ENCODE peak calls at places on chromosome 7, in ten cellular contexts. One of them, this sample, is unnamed.

GRCh38 chr7:69395072-69395714 is 203.1 kb upstream of the AUTS2 start:
- DNase-seq in left colon: no peak
- DNase-seq in mesenchymal stem cell: peak
- DNase-seq in EH: peak
- DNase-seq in T follicular helper cell: no peak
- DNase-seq in neural crest cell: no peak
- DNase-seq in heart right ventricle: no peak
- DNase-seq in stimulated activated CD4-positive, alpha-beta T cell treated with anti-CD3 and anti-CD28 coated beads, Interleukin-4, amount 100 ng/mL, for 4 hours: no peak
- DNase-seq in activated CD4-positive, CD25-positive, alpha-beta regulatory T cell: no peak
- DNase-seq in HEK293T: no peak
- DNase-seq in this sample: no peak

GRCh38 chr7:47568569-47568968 is 13.3 kb downstream of the TNS3 start:
- DNase-seq in HEK293T: no peak
- DNase-seq in heart right ventricle: no peak
- DNase-seq in T follicular helper cell: no peak
- DNase-seq in left colon: no peak
- DNase-seq in mesenchymal stem cell: no peak
- DNase-seq in activated CD4-positive, CD25-positive, alpha-beta regulatory T cell: no peak
- DNase-seq in stimulated activated CD4-positive, alpha-beta T cell treated with anti-CD3 and anti-CD28 coated beads, Interleukin-4, amount 100 ng/mL, for 4 hours: no peak
- DNase-seq in EH: no peak
- DNase-seq in neural crest cell: no peak
- DNase-seq in this sample: no peak

GRCh38 chr7:33720139-33720538 is 185.2 kb upstream of the BMPER start:
- DNase-seq in EH: no peak
- DNase-seq in T follicular helper cell: no peak
- DNase-seq in left colon: no peak
- DNase-seq in activated CD4-positive, CD25-positive, alpha-beta regulatory T cell: no peak
- DNase-seq in neural crest cell: no peak
- DNase-seq in stimulated activated CD4-positive, alpha-beta T cell treated with anti-CD3 and anti-CD28 coated beads, Interleukin-4, amount 100 ng/mL, for 4 hours: no peak
- DNase-seq in mesenchymal stem cell: no peak
- DNase-seq in HEK293T: no peak
- DNase-seq in heart right ventricle: no peak
- DNase-seq in this sample: no peak

GRCh38 chr7:70316745-70317144 is 718.5 kb downstream of the AUTS2 start:
- DNase-seq in stimulated activated CD4-positive, alpha-beta T cell treated with anti-CD3 and anti-CD28 coated beads, Interleukin-4, amount 100 ng/mL, for 4 hours: no peak
- DNase-seq in T follicular helper cell: no peak
- DNase-seq in heart right ventricle: no peak
- DNase-seq in mesenchymal stem cell: no peak
- DNase-seq in EH: no peak
- DNase-seq in activated CD4-positive, CD25-positive, alpha-beta regulatory T cell: no peak
- DNase-seq in HEK293T: no peak
- DNase-seq in neural crest cell: no peak
- DNase-seq in left colon: no peak
- DNase-seq in this sample: no peak

GRCh38 chr7:134101716-134102115 is 25.4 kb upstream of the LRGUK start:
- DNase-seq in stimulated activated CD4-positive, alpha-beta T cell treated with anti-CD3 and anti-CD28 coated beads, Interleukin-4, amount 100 ng/mL, for 4 hours: no peak
- DNase-seq in activated CD4-positive, CD25-positive, alpha-beta regulatory T cell: no peak
- DNase-seq in HEK293T: no peak
- DNase-seq in T follicular helper cell: no peak
- DNase-seq in left colon: no peak
- DNase-seq in mesenchymal stem cell: no peak
- DNase-seq in EH: no peak
- DNase-seq in neural crest cell: no peak
- DNase-seq in heart right ventricle: no peak
- DNase-seq in this sample: no peak

GRCh38 chr7:157657741-157658740 is 321.2 kb downstream of the DNAJB6 start:
- DNase-seq in heart right ventricle: no peak
- DNase-seq in activated CD4-positive, CD25-positive, alpha-beta regulatory T cell: no peak
- DNase-seq in mesenchymal stem cell: no peak
- DNase-seq in HEK293T: no peak
- DNase-seq in T follicular helper cell: no peak
- DNase-seq in left colon: no peak
- DNase-seq in stimulated activated CD4-positive, alpha-beta T cell treated with anti-CD3 and anti-CD28 coated beads, Interleukin-4, amount 100 ng/mL, for 4 hours: no peak
- DNase-seq in neural crest cell: no peak
- DNase-seq in EH: no peak
- DNase-seq in this sample: no peak

GRCh38 chr7:6641305-6642035 is 4.4 kb downstream of the ZNF316 start:
- DNase-seq in neural crest cell: no peak
- DNase-seq in HEK293T: no peak
- DNase-seq in left colon: no peak
- DNase-seq in heart right ventricle: no peak
- DNase-seq in mesenchymal stem cell: no peak
- DNase-seq in activated CD4-positive, CD25-positive, alpha-beta regulatory T cell: no peak
- DNase-seq in stimulated activated CD4-positive, alpha-beta T cell treated with anti-CD3 and anti-CD28 coated beads, Interleukin-4, amount 100 ng/mL, for 4 hours: no peak
- DNase-seq in T follicular helper cell: no peak
- DNase-seq in EH: no peak
- DNase-seq in this sample: no peak

GRCh38 chr7:148255333-148255732 is 335.2 kb upstream of the C7orf33 start:
- DNase-seq in neural crest cell: no peak
- DNase-seq in left colon: no peak
- DNase-seq in heart right ventricle: no peak
- DNase-seq in mesenchymal stem cell: no peak
- DNase-seq in HEK293T: no peak
- DNase-seq in activated CD4-positive, CD25-positive, alpha-beta regulatory T cell: no peak
- DNase-seq in EH: no peak
- DNase-seq in stimulated activated CD4-positive, alpha-beta T cell treated with anti-CD3 and anti-CD28 coated beads, Interleukin-4, amount 100 ng/mL, for 4 hours: no peak
- DNase-seq in T follicular helper cell: no peak
- DNase-seq in this sample: no peak

This sample was measured in central memory CD8-positive, alpha-beta T cell.